ENCODE peak calls at places on chromosomes 6 and 20, in six cellular contexts. U, P, O, Z, J and K are unnamed samples.
A peak's percentile ranks its signal among the peaks of the same experiment; 100 is the strongest.

GRCh38 chr6:47680056-47680455 is 18.3 kb upstream of the ADGRF4 start:
- DNase-seq in U (no peak), P (no peak), O (no peak), Z (no peak), J (no peak), K (no peak)

GRCh38 chr6:38730136-38730862 is 15.2 kb downstream of the DNAH8 start:
- DNase-seq in U (no peak), P (no peak), O (peak; percentile 63), Z (no peak), J (no peak), K (no peak)

GRCh38 chr6:12637960-12638641 is 78.5 kb upstream of the PHACTR1 start:
- DNase-seq in U (peak; percentile 57), P (peak; percentile 54), O (peak; percentile 65), Z (no peak), J (no peak), K (peak; percentile 76)

GRCh38 chr6:127550403-127550802 is 26.6 kb upstream of the C6orf58 start:
- DNase-seq in U (no peak), P (no peak), O (no peak), Z (no peak), J (no peak), K (no peak)

GRCh38 chr6:151389640-151390275 is 1.6 kb downstream of the ZBTB2 start:
- DNase-seq in U (peak; percentile 72), P (peak; percentile 55), O (no peak), Z (peak; percentile 24), J (peak; percentile 80), K (peak; percentile 76)

GRCh38 chr6:124226396-124226795 is 422.7 kb downstream of the NKAIN2 start:
- DNase-seq in U (no peak), P (no peak), O (no peak), Z (no peak), J (no peak), K (no peak)

GRCh38 chr6:157440162-157440561 is 59.2 kb downstream of the ZDHHC14 start:
- DNase-seq in U (no peak), P (no peak), O (no peak), Z (no peak), J (no peak), K (no peak)

GRCh38 chr6:45728674-45729073 is 287.0 kb downstream of the CLIC5 start:
- DNase-seq in U (no peak), P (no peak), O (no peak), Z (no peak), J (no peak), K (no peak)

GRCh38 chr6:30670760-30671527 is 1.9 kb downstream of the DHX16 start:
- DNase-seq in U (no peak), P (no peak), O (no peak), Z (no peak), J (no peak), K (no peak)

GRCh38 chr6:67664942-67665341 is 970.1 kb upstream of the ADGRB3 start:
- DNase-seq in U (no peak), P (no peak), O (no peak), Z (no peak), J (no peak), K (no peak)

GRCh38 chr20:41889125-41889870 is 271.1 kb upstream of the CHD6 start:
- DNase-seq in U (peak; percentile 12), P (no peak), O (peak; percentile 40), Z (no peak), J (no peak), K (peak; percentile 48)

GRCh38 chr6:119261944-119262284 is 87.6 kb downstream of the MAN1A1 start:
- DNase-seq in U (no peak), P (no peak), O (peak; percentile 11), Z (no peak), J (no peak), K (no peak)

GRCh38 chr20:1012359-1013168 is 10.5 kb upstream of the RSPO4 start:
- DNase-seq in U (no peak), P (no peak), O (no peak), Z (no peak), J (no peak), K (no peak)

GRCh38 chr20:36540551-36541211 is 638 bp upstream of the MYL9 start:
- DNase-seq in U (no peak), P (no peak), O (no peak), Z (no peak), J (peak; percentile 64), K (no peak)

GRCh38 chr20:23115823-23116222 is 29.7 kb upstream of the CD93 start:
- DNase-seq in U (no peak), P (no peak), O (no peak), Z (no peak), J (no peak), K (no peak)

GRCh38 chr6:45952546-45952945 is 63.1 kb downstream of the CLIC5 start:
- DNase-seq in U (no peak), P (no peak), O (no peak), Z (no peak), J (no peak), K (no peak)

GRCh38 chr20:25750765-25751696 is 54.4 kb upstream of the ZNF337 start:
- DNase-seq in U (peak; percentile 64), P (peak; percentile 70), O (peak; percentile 80), Z (no peak), J (peak; percentile 72), K (peak; percentile 77)

GRCh38 chr6:142605922-142606321 is 304.1 kb downstream of the ADGRG6 start:
- DNase-seq in U (no peak), P (no peak), O (no peak), Z (no peak), J (no peak), K (no peak)

GRCh38 chr6:42088101-42088591 is 37.8 kb downstream of the TAF8 start:
- DNase-seq in U (no peak), P (peak; percentile 50), O (no peak), Z (no peak), J (no peak), K (peak; percentile 80)

GRCh38 chr20:62969179-62969760 is 16.8 kb downstream of the SLC17A9 start:
- DNase-seq in U (no peak), P (no peak), O (no peak), Z (no peak), J (no peak), K (no peak)

GRCh38 chr6:117418320-117418719 is 7.4 kb downstream of the ROS1 start:
- DNase-seq in U (no peak), P (no peak), O (no peak), Z (no peak), J (no peak), K (no peak)

GRCh38 chr6:38493929-38494547 is 145.7 kb downstream of the BTBD9 start:
- DNase-seq in U (peak; percentile 78), P (peak; percentile 73), O (peak; percentile 85), Z (peak; percentile 39), J (peak; percentile 64), K (peak; percentile 89)

GRCh38 chr6:112122758-112123157 is 35.4 kb downstream of the FAM229B start:
- DNase-seq in U (no peak), P (no peak), O (no peak), Z (no peak), J (no peak), K (no peak)

GRCh38 chr6:150323205-150323604 is 45.6 kb upstream of the IYD start:
- DNase-seq in U (no peak), P (no peak), O (no peak), Z (no peak), J (no peak), K (no peak)

GRCh38 chr20:51382111-51382985 is 160.2 kb downstream of the NFATC2 start:
- DNase-seq in U (no peak), P (no peak), O (no peak), Z (no peak), J (no peak), K (no peak)

GRCh38 chr6:155418017-155418749 is 37.5 kb downstream of the NOX3 start:
- DNase-seq in U (no peak), P (no peak), O (no peak), Z (no peak), J (no peak), K (no peak)